ENCODE peak calls at places on chromosomes 13 and 19, in ten cellular contexts. S is left ventricle myocardium inferior, O is H9, J is HCT116, R is colonic mucosa, Z is uterus, H is breast epithelium, T is mucosa of descending colon, N is thoracic aorta, Y is tibial nerve. X is an unnamed sample.

GRCh38 chr13:60331249-60332012 is 65.6 kb upstream of the TDRD3 start:
- DNase-seq in S (no peak), O (no peak), J (no peak), R (no peak), Z (no peak), H (no peak), T (no peak), N (no peak), Y (no peak), X (no peak)

GRCh38 chr13:60612593-60612992 is 215.6 kb downstream of the TDRD3 start:
- DNase-seq in S (no peak), O (no peak), J (no peak), R (no peak), Z (no peak), H (no peak), T (no peak), N (no peak), Y (no peak), X (no peak)

GRCh38 chr19:42052241-42052863 is 17.7 kb downstream of the GRIK5 start:
- DNase-seq in S (no peak), O (no peak), J (no peak), R (no peak), Z (no peak), H (no peak), T (no peak), N (no peak), Y (no peak), X (no peak)

GRCh38 chr19:47274891-47275865 is 493 bp downstream of the INAFM1 start:
- DNase-seq in S (peak; percentile 22), O (no peak), J (no peak), R (no peak), Z (peak; percentile 57), H (no peak), T (no peak), N (no peak), Y (no peak), X (no peak)

GRCh38 chr13:107271226-107271625 is 703.3 kb upstream of the ARGLU1 start:
- DNase-seq in S (no peak), O (peak; percentile 71), J (no peak), R (no peak), Z (no peak), H (no peak), T (no peak), N (no peak), Y (no peak), X (no peak)

GRCh38 chr13:95603887-95604533 is 40.5 kb downstream of the DZIP1 start:
- DNase-seq in S (no peak), O (no peak), J (no peak), R (peak; percentile 66), Z (no peak), H (peak; percentile 57), T (no peak), N (no peak), Y (no peak), X (no peak)

GRCh38 chr19:55588738-55589137 is 8.1 kb upstream of the ZNF579 start:
- DNase-seq in S (no peak), O (no peak), J (no peak), R (no peak), Z (no peak), H (no peak), T (no peak), N (no peak), Y (no peak), X (no peak)

GRCh38 chr19:56118666-56119584 is 2.2 kb downstream of the ZNF787 start:
- DNase-seq in S (no peak), O (no peak), J (no peak), R (no peak), Z (no peak), H (no peak), T (no peak), N (no peak), Y (no peak), X (no peak)

GRCh38 chr13:111953546-111954178 is 113.3 kb upstream of the SOX1 start:
- DNase-seq in S (no peak), O (peak; percentile 23), J (no peak), R (no peak), Z (no peak), H (no peak), T (no peak), N (no peak), Y (no peak), X (no peak)

GRCh38 chr13:111950697-111951096 is 116.3 kb upstream of the SOX1 start:
- DNase-seq in S (no peak), O (no peak), J (no peak), R (no peak), Z (no peak), H (no peak), T (no peak), N (no peak), Y (no peak), X (no peak)

GRCh38 chr13:111952814-111953213 is 114.1 kb upstream of the SOX1 start:
- DNase-seq in S (no peak), O (peak; percentile 4), J (no peak), R (no peak), Z (no peak), H (no peak), T (no peak), N (no peak), Y (no peak), X (no peak)

GRCh38 chr13:111949311-111949710 is 117.6 kb upstream of the SOX1 start:
- DNase-seq in S (no peak), O (peak; percentile 9), J (no peak), R (no peak), Z (no peak), H (no peak), T (no peak), N (no peak), Y (no peak), X (no peak)

DNA sequence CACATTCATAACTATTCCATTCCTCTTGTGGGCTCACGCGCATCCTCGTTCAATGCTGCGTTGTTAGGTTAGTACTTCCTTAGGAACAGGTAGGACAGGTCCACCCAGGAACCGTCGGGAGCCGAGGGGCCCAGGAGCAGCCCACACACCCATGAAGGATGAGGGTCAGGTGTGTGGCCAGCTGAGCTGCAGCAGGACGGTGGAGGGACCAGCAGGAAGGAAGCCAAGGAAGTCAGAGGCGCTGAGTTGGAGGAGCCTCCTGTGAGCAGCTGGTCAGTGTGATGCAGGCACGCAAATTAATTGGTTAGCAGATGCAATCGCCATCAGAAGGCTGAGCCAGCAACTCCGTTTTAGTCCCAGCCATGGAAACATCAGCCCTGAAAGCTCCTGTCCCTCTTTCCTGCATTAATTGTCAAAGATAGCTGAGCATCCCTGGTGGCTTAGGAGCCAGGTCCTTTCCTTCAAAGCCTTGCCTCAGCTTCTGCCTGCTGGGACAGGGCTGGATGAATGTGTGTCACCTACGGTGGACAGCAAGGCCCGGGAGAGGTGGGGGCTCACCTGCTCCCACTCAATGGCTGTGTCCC is 114.9 kb upstream of the SOX1 start:
- DNase-seq in S (no peak), O (peak; percentile 16), J (no peak), R (no peak), Z (no peak), H (no peak), T (no peak), N (no peak), Y (no peak), X (no peak)
- H3K4me1 ChIP-seq in S (no peaks in the 10 kb centered on the region), O (no peaks in the 10 kb centered on the region), J (peaks cover 10% of the 10 kb centered on the region), R (no peaks in the 10 kb centered on the region), Z (no peaks in the 10 kb centered on the region), H (no peaks in the 10 kb centered on the region), T (no peaks in the 10 kb centered on the region), N (no peaks in the 10 kb centered on the region), Y (no peaks in the 10 kb centered on the region), X (no peaks in the 10 kb centered on the region)

DNA sequence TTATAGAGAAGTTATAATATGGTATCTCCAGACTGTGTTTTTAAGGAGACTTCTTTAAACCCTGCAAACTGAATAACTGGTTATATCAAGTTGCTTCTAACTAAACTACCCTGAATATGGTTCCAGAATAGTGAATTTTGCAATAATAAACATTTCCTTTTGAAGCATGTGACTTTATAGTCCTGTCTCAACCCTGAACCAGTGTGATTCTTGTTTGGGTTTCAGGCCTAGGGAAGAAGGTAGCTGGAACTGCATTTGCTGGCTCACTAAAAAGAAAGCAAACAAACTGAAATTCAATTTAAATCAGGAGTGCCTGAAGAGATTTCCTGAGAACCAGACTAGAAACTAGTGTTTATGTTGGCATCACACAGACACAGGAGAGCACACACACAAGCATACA is 4.9 kb downstream of the ARHGEF7 start:
- DNase-seq in S (no peak), O (no peak), J (no peak), R (no peak), Z (no peak), H (no peak), T (no peak), N (no peak), Y (no peak), X (no peak)
- H3K4me1 ChIP-seq in S (peaks cover 37% of the 10 kb centered on the region), O (no peaks in the 10 kb centered on the region), J (no peaks in the 10 kb centered on the region), R (no peaks in the 10 kb centered on the region), Z (no peaks in the 10 kb centered on the region), H (no peaks in the 10 kb centered on the region), T (peaks cover 4% of the 10 kb centered on the region), N (peaks cover 9% of the 10 kb centered on the region), Y (no peaks in the 10 kb centered on the region), X (peaks cover 4% of the 10 kb centered on the region)

DNA sequence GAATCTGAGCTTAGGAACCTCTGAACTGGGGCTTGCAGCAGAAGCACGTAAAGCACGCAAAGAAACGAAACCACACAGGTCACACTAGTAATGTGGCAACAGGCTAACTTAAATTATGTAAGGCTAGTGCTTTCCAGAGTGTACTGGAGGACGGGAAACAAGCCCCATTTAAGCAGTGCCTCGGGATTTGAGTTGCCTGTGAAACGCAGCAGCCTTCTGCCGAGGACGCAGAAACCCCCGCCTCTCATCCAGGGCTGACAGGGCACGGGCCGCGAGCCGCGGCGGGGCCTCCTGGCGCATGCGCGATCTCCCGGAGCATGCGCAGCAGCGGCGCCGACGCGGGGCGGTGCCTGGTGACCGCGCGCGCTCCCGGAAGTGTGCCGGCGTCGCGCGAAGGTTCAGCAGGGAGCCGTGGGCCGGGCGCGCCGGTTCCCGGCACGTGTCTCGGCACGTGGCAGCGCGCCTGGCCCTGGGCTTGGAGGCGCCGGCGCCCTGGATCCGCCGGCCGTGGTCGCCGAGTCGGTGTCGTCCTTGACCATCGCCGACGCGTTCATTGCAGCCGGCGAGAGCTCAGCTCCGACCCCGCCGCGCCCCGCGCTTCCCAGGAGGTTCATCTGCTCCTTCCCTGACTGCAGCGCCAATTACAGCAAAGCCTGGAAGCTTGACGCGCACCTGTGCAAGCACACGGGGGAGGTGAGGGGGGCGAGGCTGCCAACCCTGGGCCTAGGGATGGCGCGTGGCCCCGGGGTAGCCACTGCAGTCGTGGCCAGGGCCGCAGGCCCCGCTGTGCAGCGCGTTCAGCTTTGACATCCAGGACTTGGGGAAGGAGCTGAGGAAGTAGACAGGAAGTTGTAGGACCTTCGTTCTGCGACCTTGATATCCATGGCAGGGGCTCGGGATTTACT is at the start of gene GTF3A:
- DNase-seq in S (peak; percentile 83), O (peak; percentile 83), J (peak; percentile 54), R (peak; percentile 81), Z (peak; percentile 73), H (peak; percentile 69), T (peak; percentile 93), N (peak; percentile 28), Y (peak; percentile 64), X (peak; percentile 80)
- H3K4me1 ChIP-seq in S (peaks cover 46% of the 10 kb centered on the region), O (no peaks in the 10 kb centered on the region), J (peaks cover 29% of the 10 kb centered on the region), R (peaks cover 3% of the 10 kb centered on the region), Z (peaks cover 12% of the 10 kb centered on the region), H (peaks cover 10% of the 10 kb centered on the region), T (peaks cover 31% of the 10 kb centered on the region), N (peaks cover 17% of the 10 kb centered on the region), Y (no peaks in the 10 kb centered on the region), X (no peaks in the 10 kb centered on the region)

DNA sequence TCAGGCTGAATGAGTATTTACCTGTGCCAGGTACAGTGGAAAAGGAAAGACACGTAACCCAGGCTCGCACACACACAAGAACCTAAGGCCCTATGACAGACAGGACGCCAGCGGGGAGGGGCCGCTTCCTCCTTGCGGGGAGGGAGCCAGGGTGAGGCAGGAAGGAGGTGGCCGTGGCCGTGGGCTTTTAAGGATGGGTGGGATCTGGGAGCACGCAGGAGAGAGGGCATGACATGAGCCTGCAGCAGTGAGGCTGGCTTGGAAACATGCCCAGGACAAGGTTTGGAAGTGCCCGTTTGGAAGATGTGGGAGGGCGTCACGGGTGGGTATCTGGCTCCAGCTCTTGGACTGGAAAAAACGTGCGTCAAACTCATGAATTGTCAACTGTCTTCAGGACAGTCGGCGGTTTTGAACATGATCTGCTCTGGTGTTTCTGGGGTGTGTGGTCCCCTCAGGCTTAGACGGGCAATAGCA is 20.1 kb downstream of the SH3GL1 start:
- DNase-seq in S (peak; percentile 55), O (no peak), J (no peak), R (no peak), Z (peak; percentile 45), H (no peak), T (peak; percentile 55), N (no peak), Y (no peak), X (no peak)
- H3K4me1 ChIP-seq in S (peaks cover 54% of the 10 kb centered on the region), O (peaks cover 8% of the 10 kb centered on the region), J (peaks cover 49% of the 10 kb centered on the region), R (peaks cover 25% of the 10 kb centered on the region), Z (peaks cover 13% of the 10 kb centered on the region), H (peaks cover 34% of the 10 kb centered on the region), T (peaks cover 15% of the 10 kb centered on the region), N (peaks cover 22% of the 10 kb centered on the region), Y (peaks cover 3% of the 10 kb centered on the region), X (no peaks in the 10 kb centered on the region)

X was measured in MM.1S.